ENCODE peak calls at places on chromosomes 1 and 21, in seven cellular contexts. One of them, this sample, is unnamed.

GRCh38 chr21:34243562-34243961 is 120.2 kb upstream of the KCNE2 start:
- DNase-seq in lower leg skin: no peak
- DNase-seq in endothelial cell: peak; percentile 11
- DNase-seq in B cell: no peak
- DNase-seq in bronchial epithelial cell: peak; percentile 41
- DNase-seq in activated CD8-positive, alpha-beta T cell treated with anti-CD3 and anti-CD28 coated beads for 36 hours: peak; percentile 34
- DNase-seq in AG04450: no peak
- DNase-seq in this sample: peak; percentile 51

GRCh38 chr1:199042193-199042592 is 403.4 kb downstream of the PTPRC start:
- DNase-seq in lower leg skin: no peak
- DNase-seq in endothelial cell: no peak
- DNase-seq in B cell: no peak
- DNase-seq in bronchial epithelial cell: no peak
- DNase-seq in activated CD8-positive, alpha-beta T cell treated with anti-CD3 and anti-CD28 coated beads for 36 hours: no peak
- DNase-seq in AG04450: no peak
- DNase-seq in this sample: no peak

GRCh38 chr21:36756527-36756926 is 57.6 kb downstream of the SIM2 start:
- DNase-seq in lower leg skin: no peak
- DNase-seq in endothelial cell: no peak
- DNase-seq in B cell: no peak
- DNase-seq in bronchial epithelial cell: peak; percentile 19
- DNase-seq in activated CD8-positive, alpha-beta T cell treated with anti-CD3 and anti-CD28 coated beads for 36 hours: no peak
- DNase-seq in AG04450: no peak
- DNase-seq in this sample: no peak

GRCh38 chr1:197184190-197184589 is 37.7 kb upstream of the ASPM start:
- DNase-seq in lower leg skin: no peak
- DNase-seq in endothelial cell: no peak
- DNase-seq in B cell: no peak
- DNase-seq in bronchial epithelial cell: no peak
- DNase-seq in activated CD8-positive, alpha-beta T cell treated with anti-CD3 and anti-CD28 coated beads for 36 hours: no peak
- DNase-seq in AG04450: no peak
- DNase-seq in this sample: no peak

GRCh38 chr1:162627662-162628296 is 4.5 kb upstream of the DDR2 start:
- DNase-seq in lower leg skin: no peak
- DNase-seq in endothelial cell: peak; percentile 17
- DNase-seq in B cell: no peak
- DNase-seq in bronchial epithelial cell: peak; percentile 41
- DNase-seq in activated CD8-positive, alpha-beta T cell treated with anti-CD3 and anti-CD28 coated beads for 36 hours: peak; percentile 10
- DNase-seq in AG04450: no peak
- DNase-seq in this sample: peak; percentile 71

GRCh38 chr1:53137729-53138128 is 4.7 kb downstream of the SLC1A7 start:
- DNase-seq in lower leg skin: no peak
- DNase-seq in endothelial cell: no peak
- DNase-seq in B cell: no peak
- DNase-seq in bronchial epithelial cell: no peak
- DNase-seq in activated CD8-positive, alpha-beta T cell treated with anti-CD3 and anti-CD28 coated beads for 36 hours: no peak
- DNase-seq in AG04450: no peak
- DNase-seq in this sample: no peak

GRCh38 chr1:240486596-240486995 is 125.4 kb downstream of the GREM2 start:
- DNase-seq in lower leg skin: no peak
- DNase-seq in endothelial cell: no peak
- DNase-seq in B cell: no peak
- DNase-seq in bronchial epithelial cell: no peak
- DNase-seq in activated CD8-positive, alpha-beta T cell treated with anti-CD3 and anti-CD28 coated beads for 36 hours: no peak
- DNase-seq in AG04450: no peak
- DNase-seq in this sample: no peak

GRCh38 chr1:81446006-81446669 is 354.6 kb upstream of the ADGRL2 start:
- DNase-seq in lower leg skin: no peak
- DNase-seq in endothelial cell: no peak
- DNase-seq in B cell: no peak
- DNase-seq in bronchial epithelial cell: peak; percentile 31
- DNase-seq in activated CD8-positive, alpha-beta T cell treated with anti-CD3 and anti-CD28 coated beads for 36 hours: no peak
- DNase-seq in AG04450: no peak
- DNase-seq in this sample: no peak

GRCh38 chr1:41695118-41695517 is 210.6 kb upstream of the EDN2 start:
- DNase-seq in lower leg skin: no peak
- DNase-seq in endothelial cell: no peak
- DNase-seq in B cell: no peak
- DNase-seq in bronchial epithelial cell: peak; percentile 30
- DNase-seq in activated CD8-positive, alpha-beta T cell treated with anti-CD3 and anti-CD28 coated beads for 36 hours: no peak
- DNase-seq in AG04450: no peak
- DNase-seq in this sample: no peak

GRCh38 chr1:202625416-202626360 is 84.6 kb downstream of the SYT2 start:
- DNase-seq in lower leg skin: peak; percentile 49
- DNase-seq in endothelial cell: peak; percentile 83
- DNase-seq in B cell: peak; percentile 59
- DNase-seq in bronchial epithelial cell: peak; percentile 36
- DNase-seq in activated CD8-positive, alpha-beta T cell treated with anti-CD3 and anti-CD28 coated beads for 36 hours: peak; percentile 79
- DNase-seq in AG04450: peak; percentile 46
- DNase-seq in this sample: peak; percentile 80

GRCh38 chr1:46131727-46132528 is 501 bp downstream of the PIK3R3 start:
- DNase-seq in lower leg skin: no peak
- DNase-seq in endothelial cell: no peak
- DNase-seq in B cell: no peak
- DNase-seq in bronchial epithelial cell: peak; percentile 41
- DNase-seq in activated CD8-positive, alpha-beta T cell treated with anti-CD3 and anti-CD28 coated beads for 36 hours: peak; percentile 62
- DNase-seq in AG04450: no peak
- DNase-seq in this sample: peak; percentile 48

GRCh38 chr1:78351551-78352216 is 139.1 kb upstream of the PTGFR start:
- DNase-seq in lower leg skin: no peak
- DNase-seq in endothelial cell: no peak
- DNase-seq in B cell: no peak
- DNase-seq in bronchial epithelial cell: no peak
- DNase-seq in activated CD8-positive, alpha-beta T cell treated with anti-CD3 and anti-CD28 coated beads for 36 hours: no peak
- DNase-seq in AG04450: no peak
- DNase-seq in this sample: no peak

GRCh38 chr1:229035054-229035747 is 235.7 kb upstream of the RAB4A start:
- DNase-seq in lower leg skin: no peak
- DNase-seq in endothelial cell: no peak
- DNase-seq in B cell: peak; percentile 60
- DNase-seq in bronchial epithelial cell: no peak
- DNase-seq in activated CD8-positive, alpha-beta T cell treated with anti-CD3 and anti-CD28 coated beads for 36 hours: peak; percentile 9
- DNase-seq in AG04450: no peak
- DNase-seq in this sample: no peak

GRCh38 chr1:200035956-200036615 is 8.6 kb downstream of the NR5A2 start:
- DNase-seq in lower leg skin: no peak
- DNase-seq in endothelial cell: no peak
- DNase-seq in B cell: no peak
- DNase-seq in bronchial epithelial cell: no peak
- DNase-seq in activated CD8-positive, alpha-beta T cell treated with anti-CD3 and anti-CD28 coated beads for 36 hours: no peak
- DNase-seq in AG04450: no peak
- DNase-seq in this sample: no peak

GRCh38 chr1:164320780-164321683 is 238.0 kb upstream of the PBX1 start:
- DNase-seq in lower leg skin: no peak
- DNase-seq in endothelial cell: peak; percentile 48
- DNase-seq in B cell: no peak
- DNase-seq in bronchial epithelial cell: peak; percentile 5
- DNase-seq in activated CD8-positive, alpha-beta T cell treated with anti-CD3 and anti-CD28 coated beads for 36 hours: no peak
- DNase-seq in AG04450: no peak
- DNase-seq in this sample: no peak

GRCh38 chr1:52551476-52552235 is 1.2 kb downstream of the TUT4 start:
- DNase-seq in lower leg skin: no peak
- DNase-seq in endothelial cell: no peak
- DNase-seq in B cell: no peak
- DNase-seq in bronchial epithelial cell: peak; percentile 56
- DNase-seq in activated CD8-positive, alpha-beta T cell treated with anti-CD3 and anti-CD28 coated beads for 36 hours: peak; percentile 75
- DNase-seq in AG04450: no peak
- DNase-seq in this sample: peak; percentile 45

GRCh38 chr21:36087362-36088138 is 17.7 kb downstream of the CBR1 start:
- DNase-seq in lower leg skin: no peak
- DNase-seq in endothelial cell: no peak
- DNase-seq in B cell: no peak
- DNase-seq in bronchial epithelial cell: no peak
- DNase-seq in activated CD8-positive, alpha-beta T cell treated with anti-CD3 and anti-CD28 coated beads for 36 hours: no peak
- DNase-seq in AG04450: no peak
- DNase-seq in this sample: no peak

DNA sequence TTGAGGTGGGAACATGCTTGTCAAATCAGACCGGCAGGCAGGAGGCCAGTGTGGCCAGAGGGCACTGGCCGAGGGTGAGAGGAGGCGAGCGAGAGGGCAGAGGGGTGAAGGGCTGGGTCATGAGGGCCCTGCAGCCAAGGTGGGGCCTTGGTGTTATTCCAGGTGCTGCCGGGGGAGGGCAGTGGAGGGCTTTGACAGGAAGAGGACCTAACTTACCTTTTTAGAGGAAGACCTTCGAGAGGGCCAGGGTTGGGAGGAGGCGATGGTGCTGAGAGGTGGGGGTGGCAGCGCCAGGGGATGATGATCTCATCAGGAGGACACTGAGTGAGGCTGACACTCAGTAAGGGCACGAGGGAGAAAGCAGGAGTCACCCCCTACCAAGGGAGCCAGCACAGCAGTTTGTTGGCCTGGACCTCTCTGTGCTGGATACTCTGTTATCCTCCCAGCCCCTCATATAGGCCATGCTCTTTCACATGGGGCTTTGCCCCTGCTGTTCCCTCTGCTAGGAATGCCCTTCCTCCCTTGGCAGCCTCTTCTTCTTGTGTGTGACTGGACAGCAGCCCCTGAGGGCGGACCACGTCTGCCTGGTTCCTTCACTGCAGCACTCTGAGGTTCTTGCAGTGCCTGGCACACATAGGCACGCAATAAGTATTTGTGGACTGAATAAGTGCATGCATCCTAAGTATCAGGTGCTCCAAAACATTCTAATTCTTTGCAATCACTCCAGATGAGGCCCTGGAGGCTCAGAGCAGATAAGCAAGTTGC is 7.5 kb upstream of the TTC22 start:
- DNase-seq in lower leg skin: no peak
- DNase-seq in endothelial cell: no peak
- DNase-seq in B cell: no peak
- DNase-seq in bronchial epithelial cell: no peak
- DNase-seq in activated CD8-positive, alpha-beta T cell treated with anti-CD3 and anti-CD28 coated beads for 36 hours: no peak
- DNase-seq in AG04450: no peak
- DNase-seq in this sample: no peak
- TF ChIP-seq CTCF in lower leg skin: no peak
- TF ChIP-seq CTCF in endothelial cell: no peak
- TF ChIP-seq CTCF in B cell: no peak
- TF ChIP-seq CTCF in bronchial epithelial cell: peak; percentile 45
- TF ChIP-seq CTCF in activated CD8-positive, alpha-beta T cell treated with anti-CD3 and anti-CD28 coated beads for 36 hours: no peak
- TF ChIP-seq CTCF in AG04450: peak; percentile 38
- TF ChIP-seq CTCF in this sample: peak; percentile 17

DNA sequence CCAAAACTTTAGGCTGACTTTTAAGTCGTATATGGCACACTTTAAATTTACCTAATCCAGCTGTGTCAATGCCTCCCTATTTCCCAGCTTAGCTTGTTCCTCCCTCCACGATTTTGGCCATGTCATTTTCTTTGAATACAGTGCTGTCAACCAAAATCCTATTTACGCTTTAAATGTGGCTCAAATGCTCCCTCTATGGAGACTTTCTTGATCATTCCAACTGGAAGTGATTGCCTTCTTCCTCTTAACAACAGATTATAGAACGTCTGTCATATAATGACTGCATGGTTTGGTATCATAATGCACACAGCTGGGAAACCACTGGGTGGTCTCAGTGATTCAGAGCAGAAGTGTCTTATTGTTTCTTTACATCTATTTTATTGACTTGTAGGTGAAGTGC is 18.9 kb upstream of the BATF3 start:
- DNase-seq in lower leg skin: no peak
- DNase-seq in endothelial cell: no peak
- DNase-seq in B cell: no peak
- DNase-seq in bronchial epithelial cell: no peak
- DNase-seq in activated CD8-positive, alpha-beta T cell treated with anti-CD3 and anti-CD28 coated beads for 36 hours: no peak
- DNase-seq in AG04450: no peak
- DNase-seq in this sample: peak; percentile 42
- TF ChIP-seq CTCF in lower leg skin: no peak
- TF ChIP-seq CTCF in endothelial cell: no peak
- TF ChIP-seq CTCF in B cell: no peak
- TF ChIP-seq CTCF in bronchial epithelial cell: no peak
- TF ChIP-seq CTCF in activated CD8-positive, alpha-beta T cell treated with anti-CD3 and anti-CD28 coated beads for 36 hours: no peak
- TF ChIP-seq CTCF in AG04450: peak; percentile 43
- TF ChIP-seq CTCF in this sample: no peak

GRCh38 chr1:175377394-175377793 is 184.8 kb upstream of the KIAA0040 start:
- DNase-seq in lower leg skin: no peak
- DNase-seq in endothelial cell: no peak
- DNase-seq in B cell: no peak
- DNase-seq in bronchial epithelial cell: no peak
- DNase-seq in activated CD8-positive, alpha-beta T cell treated with anti-CD3 and anti-CD28 coated beads for 36 hours: no peak
- DNase-seq in AG04450: no peak
- DNase-seq in this sample: no peak

GRCh38 chr1:175373786-175374623 is 181.4 kb upstream of the KIAA0040 start:
- DNase-seq in lower leg skin: no peak
- DNase-seq in endothelial cell: peak; percentile 80
- DNase-seq in B cell: no peak
- DNase-seq in bronchial epithelial cell: peak; percentile 4
- DNase-seq in activated CD8-positive, alpha-beta T cell treated with anti-CD3 and anti-CD28 coated beads for 36 hours: peak; percentile 43
- DNase-seq in AG04450: no peak
- DNase-seq in this sample: peak; percentile 47

DNA sequence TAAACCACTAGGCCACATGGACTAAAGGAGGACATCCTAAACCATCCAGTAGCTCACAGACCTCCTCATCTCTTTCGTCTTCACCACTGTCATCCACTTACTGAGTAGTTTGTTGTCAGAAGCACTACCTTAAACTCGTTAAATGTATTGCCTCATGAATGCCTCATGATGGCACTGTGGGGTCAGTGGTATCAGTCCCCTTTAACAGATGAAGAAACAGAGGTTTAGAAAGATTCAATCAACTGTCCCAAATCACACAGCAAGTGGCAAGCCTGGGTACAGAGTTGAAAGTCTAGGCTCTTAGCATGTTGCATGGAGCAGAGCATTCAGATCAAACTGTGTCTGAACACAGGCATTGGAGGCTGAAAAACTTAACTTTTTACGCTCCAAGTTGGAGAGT is 183.6 kb upstream of the KIAA0040 start:
- DNase-seq in lower leg skin: no peak
- DNase-seq in endothelial cell: no peak
- DNase-seq in B cell: no peak
- DNase-seq in bronchial epithelial cell: peak; percentile 17
- DNase-seq in activated CD8-positive, alpha-beta T cell treated with anti-CD3 and anti-CD28 coated beads for 36 hours: peak; percentile 16
- DNase-seq in AG04450: no peak
- DNase-seq in this sample: peak; percentile 52
- TF ChIP-seq CTCF in lower leg skin: no peak
- TF ChIP-seq CTCF in endothelial cell: no peak
- TF ChIP-seq CTCF in B cell: peak; percentile 33
- TF ChIP-seq CTCF in bronchial epithelial cell: no peak
- TF ChIP-seq CTCF in activated CD8-positive, alpha-beta T cell treated with anti-CD3 and anti-CD28 coated beads for 36 hours: peak; percentile 21
- TF ChIP-seq CTCF in AG04450: no peak
- TF ChIP-seq CTCF in this sample: peak; percentile 35

GRCh38 chr1:246155923-246156322 is 351.2 kb downstream of the SMYD3 start:
- DNase-seq in lower leg skin: no peak
- DNase-seq in endothelial cell: no peak
- DNase-seq in B cell: no peak
- DNase-seq in bronchial epithelial cell: peak; percentile 35
- DNase-seq in activated CD8-positive, alpha-beta T cell treated with anti-CD3 and anti-CD28 coated beads for 36 hours: no peak
- DNase-seq in AG04450: no peak
- DNase-seq in this sample: peak; percentile 41

GRCh38 chr1:246159290-246160227 is 347.5 kb downstream of the SMYD3 start:
- DNase-seq in lower leg skin: no peak
- DNase-seq in endothelial cell: no peak
- DNase-seq in B cell: no peak
- DNase-seq in bronchial epithelial cell: peak; percentile 21
- DNase-seq in activated CD8-positive, alpha-beta T cell treated with anti-CD3 and anti-CD28 coated beads for 36 hours: no peak
- DNase-seq in AG04450: no peak
- DNase-seq in this sample: no peak

GRCh38 chr1:246157516-246157915 is 349.6 kb downstream of the SMYD3 start:
- DNase-seq in lower leg skin: no peak
- DNase-seq in endothelial cell: no peak
- DNase-seq in B cell: no peak
- DNase-seq in bronchial epithelial cell: no peak
- DNase-seq in activated CD8-positive, alpha-beta T cell treated with anti-CD3 and anti-CD28 coated beads for 36 hours: no peak
- DNase-seq in AG04450: no peak
- DNase-seq in this sample: peak; percentile 34

GRCh38 chr1:246158131-246158530 is 348.9 kb downstream of the SMYD3 start:
- DNase-seq in lower leg skin: no peak
- DNase-seq in endothelial cell: no peak
- DNase-seq in B cell: no peak
- DNase-seq in bronchial epithelial cell: no peak
- DNase-seq in activated CD8-positive, alpha-beta T cell treated with anti-CD3 and anti-CD28 coated beads for 36 hours: no peak
- DNase-seq in AG04450: no peak
- DNase-seq in this sample: no peak

GRCh38 chr1:246156847-246157246 is 350.2 kb downstream of the SMYD3 start:
- DNase-seq in lower leg skin: no peak
- DNase-seq in endothelial cell: no peak
- DNase-seq in B cell: no peak
- DNase-seq in bronchial epithelial cell: no peak
- DNase-seq in activated CD8-positive, alpha-beta T cell treated with anti-CD3 and anti-CD28 coated beads for 36 hours: no peak
- DNase-seq in AG04450: no peak
- DNase-seq in this sample: no peak
- TF ChIP-seq CTCF in lower leg skin: no peak
- TF ChIP-seq CTCF in endothelial cell: no peak
- TF ChIP-seq CTCF in B cell: no peak
- TF ChIP-seq CTCF in bronchial epithelial cell: no peak
- TF ChIP-seq CTCF in activated CD8-positive, alpha-beta T cell treated with anti-CD3 and anti-CD28 coated beads for 36 hours: no peak
- TF ChIP-seq CTCF in AG04450: no peak
- TF ChIP-seq CTCF in this sample: no peak

This sample was measured in MCF 10A.